ENCODE peak calls at places on chromosomes 12 and 14, in nine cellular contexts. W is activated naive CD8-positive, alpha-beta T cell treated with anti-CD3 and anti-CD28 coated beads for 36 hours; H is immature natural killer cell; S is head of caudate nucleus; F is NCI-H1105; N is tibial artery; A is CD8-positive, alpha-beta T cell; B is HAP-1; M is AG10803. L is an unnamed sample.
A peak's percentile ranks its signal among the peaks of the same experiment; 100 is the strongest.

GRCh38 chr12:116370004-116370404 is 92.5 kb upstream of the MED13L start:
- DNase-seq in M (peak; percentile 94), B (no peak), H (no peak), N (no peak), F (no peak), S (no peak), A (no peak), W (no peak), L (peak; percentile 94)

GRCh38 chr12:74021937-74022336 is 515.7 kb upstream of the ATXN7L3B start:
- DNase-seq in S (peak; percentile 65), N (no peak), W (peak; percentile 18), M (no peak), A (no peak), H (peak; percentile 3), F (peak; percentile 33), B (peak; percentile 61), L (peak; percentile 28)

GRCh38 chr14:55451398-55451797 is 11.0 kb upstream of the TBPL2 start:
- DNase-seq in M (peak; percentile 13), B (no peak), W (no peak), H (no peak), N (no peak), S (no peak), F (no peak), A (no peak), L (no peak)

GRCh38 chr12:21704847-21705246 is 47.2 kb upstream of the LDHB start:
- DNase-seq in M (no peak), B (no peak), S (no peak), H (no peak), N (no peak), F (no peak), W (no peak), A (no peak), L (no peak)

GRCh38 chr12:6950944-6951540 is at the start of gene PTPN6:
- DNase-seq in M (no peak), H (peak; percentile 59), A (peak; percentile 84), B (no peak), N (no peak), S (no peak), F (no peak), W (peak; percentile 79), L (no peak)

GRCh38 chr12:9323144-9323681 is 115.0 kb upstream of the PZP start:
- DNase-seq in N (no peak), F (no peak), S (no peak), M (no peak), W (no peak), B (no peak), A (no peak), H (no peak), L (no peak)

GRCh38 chr12:8890313-8891084 is 23.8 kb upstream of the PHC1 start:
- DNase-seq in B (peak; percentile 57), S (peak; percentile 68), W (peak; percentile 56), M (peak; percentile 25), F (peak; percentile 2), N (peak; percentile 42), H (peak; percentile 58), A (peak; percentile 77), L (peak; percentile 48)

GRCh38 chr14:21206753-21207684 is 51.2 kb upstream of the OR5AU1 start:
- DNase-seq in M (no peak), F (no peak), N (no peak), W (no peak), S (no peak), B (no peak), A (no peak), H (no peak), L (no peak)

GRCh38 chr12:38201461-38202276 is 114.9 kb upstream of the ALG10B start:
- DNase-seq in H (no peak), B (no peak), M (no peak), F (no peak), S (no peak), W (no peak), N (no peak), A (no peak), L (no peak)

GRCh38 chr14:39265741-39266588 is 32.2 kb downstream of the MIA2 start:
- DNase-seq in H (no peak), N (no peak), A (no peak), M (peak; percentile 34), F (no peak), W (no peak), B (peak; percentile 27), S (no peak), L (no peak)

GRCh38 chr14:58298880-58299664 is 717 bp downstream of the ARID4A start:
- DNase-seq in M (no peak), H (peak; percentile 47), B (no peak), W (peak; percentile 45), S (peak; percentile 42), N (peak; percentile 26), A (peak; percentile 60), F (no peak), L (peak; percentile 20)

GRCh38 chr12:120249875-120250795 is 15.4 kb downstream of the PXN start:
- DNase-seq in S (no peak), H (peak; percentile 79), B (no peak), N (peak; percentile 85), F (no peak), M (no peak), A (peak; percentile 61), W (no peak), L (no peak)

GRCh38 chr12:129325566-129325965 is 472.3 kb downstream of the GLT1D1 start:
- DNase-seq in N (no peak), W (no peak), S (no peak), H (no peak), B (no peak), M (no peak), A (no peak), F (no peak), L (no peak)

GRCh38 chr14:34355584-34356266 is 106.3 kb downstream of the SPTSSA start:
- DNase-seq in W (no peak), M (peak; percentile 74), S (no peak), H (no peak), B (no peak), N (no peak), F (no peak), A (no peak), L (peak; percentile 64)

GRCh38 chr12:53300187-53300586 is 692 bp downstream of the MYG1 start:
- DNase-seq in F (no peak), H (no peak), B (no peak), M (peak; percentile 40), W (no peak), S (no peak), A (no peak), N (no peak), L (peak; percentile 60)

GRCh38 chr14:106506901-106507305 is 980.5 kb downstream of the TMEM121 start:
- DNase-seq in W (peak; percentile 43), B (no peak), F (no peak), A (peak; percentile 79), H (peak; percentile 78), S (no peak), M (no peak), N (no peak), L (no peak)

GRCh38 chr12:49089831-49090773 is 4.5 kb downstream of the DHH start:
- DNase-seq in A (no peak), M (peak; percentile 43), B (no peak), S (peak; percentile 55), F (no peak), N (peak; percentile 37), H (peak; percentile 37), W (peak; percentile 50), L (peak; percentile 68)

GRCh38 chr12:56358836-56359532 is 923 bp downstream of the STAT2 start:
- DNase-seq in F (no peak), A (no peak), W (peak; percentile 9), N (no peak), M (peak; percentile 90), B (peak; percentile 30), H (no peak), S (no peak), L (peak; percentile 84)

GRCh38 chr12:131755305-131756113 is 44.6 kb downstream of the SFSWAP start:
- DNase-seq in A (no peak), W (peak; percentile 18), S (no peak), B (peak; percentile 53), M (peak; percentile 26), N (no peak), F (peak; percentile 3), H (peak; percentile 12), L (peak; percentile 9)

GRCh38 chr12:59928416-59928815 is 332.6 kb downstream of the SLC16A7 start:
- DNase-seq in W (no peak), S (no peak), M (no peak), B (no peak), F (no peak), N (no peak), A (no peak), H (no peak), L (no peak)

GRCh38 chr12:121814429-121815119 is 10.8 kb downstream of the SETD1B start:
- DNase-seq in N (no peak), A (no peak), M (no peak), H (no peak), S (no peak), W (no peak), B (no peak), F (no peak), L (no peak)

GRCh38 chr14:50038398-50039119 is 77.8 kb downstream of the VCPKMT start:
- DNase-seq in A (no peak), M (peak; percentile 98), F (no peak), S (no peak), W (peak; percentile 79), B (no peak), N (peak; percentile 40), H (no peak), L (peak; percentile 99)

GRCh38 chr14:91387135-91387849 is 30.3 kb downstream of the CCDC88C start:
- DNase-seq in N (no peak), W (no peak), F (no peak), A (no peak), B (no peak), S (no peak), H (peak; percentile 69), M (peak; percentile 25), L (no peak)

GRCh38 chr14:43003845-43004244 is 1397.2 kb downstream of the LRFN5 start:
- DNase-seq in W (no peak), F (peak; percentile 22), H (no peak), B (no peak), M (no peak), S (no peak), A (no peak), N (no peak), L (no peak)

GRCh38 chr12:16171348-16171747 is 106.1 kb downstream of the SLC15A5 start:
- DNase-seq in H (no peak), F (no peak), M (no peak), W (no peak), N (no peak), B (no peak), S (no peak), A (no peak), L (no peak)

GRCh38 chr14:102905116-102906108 is 17.1 kb upstream of the AMN start:
- DNase-seq in B (no peak), N (no peak), A (no peak), F (no peak), H (no peak), M (no peak), S (no peak), W (no peak), L (no peak)

GRCh38 chr14:33343016-33343415 is 404.3 kb downstream of the NPAS3 start:
- DNase-seq in M (peak; percentile 13), S (no peak), W (no peak), N (no peak), F (no peak), H (no peak), A (no peak), B (no peak), L (peak; percentile 5)

GRCh38 chr12:45991289-45992249 is 1.2 kb upstream of the SCAF11 start:
- DNase-seq in S (peak; percentile 78), W (peak; percentile 76), A (peak; percentile 79), F (peak; percentile 74), N (peak; percentile 74), H (peak; percentile 78), M (peak; percentile 61), B (peak; percentile 76), L (peak; percentile 81)

GRCh38 chr14:71322660-71323250 is 415.5 kb downstream of the PCNX1 start:
- DNase-seq in S (no peak), F (no peak), M (peak; percentile 70), N (no peak), H (peak; percentile 42), A (no peak), W (no peak), B (peak; percentile 3), L (peak; percentile 49)

GRCh38 chr14:73472182-73473114 is 14.1 kb upstream of the NUMB start:
- DNase-seq in N (no peak), H (peak; percentile 57), F (peak; percentile 78), A (no peak), W (no peak), S (no peak), M (peak; percentile 81), B (peak; percentile 73), L (peak; percentile 64)

GRCh38 chr12:128715485-128715884 is 108.3 kb downstream of the SLC15A4 start:
- DNase-seq in A (no peak), H (no peak), M (no peak), W (no peak), B (no peak), S (no peak), F (no peak), N (no peak), L (no peak)

L was measured in EL.